ENCODE peak calls at places on chromosomes 6 and 20, in five cellular contexts. N is stimulated activated CD4-positive, alpha-beta T cell treated with anti-CD3 and anti-CD28 coated beads, Interleukin-2, amount 100 ng/mL, for 48 hours; U is hepatic stellate cell; V is hypothalamus; O is stimulated activated CD8-positive, alpha-beta memory T cell treated with anti-CD3 and anti-CD28 coated beads, Interleukin-2, amount 100 ng/mL, for 48 hours. K is an unnamed sample.

GRCh38 chr20:17863577-17864292 is 104.9 kb downstream of the SNX5 start:
- DNase-seq in N (no peak), V (no peak), U (peak), O (no peak), K (no peak)

GRCh38 chr6:161057103-161058091 is 65.8 kb downstream of the MAP3K4 start:
- DNase-seq in O (no peak), V (no peak), U (no peak), N (no peak), K (no peak)

GRCh38 chr6:122207794-122208193 is 191.7 kb upstream of the HSF2 start:
- DNase-seq in N (no peak), O (no peak), U (no peak), V (no peak), K (no peak)

GRCh38 chr20:32823078-32823477 is 3.3 kb downstream of the MAPRE1 start:
- DNase-seq in O (no peak), N (peak), V (no peak), U (peak), K (no peak)

GRCh38 chr20:11323821-11324220 is 593.9 kb upstream of the BTBD3 start:
- DNase-seq in N (no peak), O (no peak), U (no peak), V (no peak), K (no peak)

GRCh38 chr6:16104624-16105023 is 24.3 kb upstream of the MYLIP start:
- DNase-seq in N (no peak), U (no peak), V (no peak), O (no peak), K (no peak)

GRCh38 chr6:110178626-110179405 is 654 bp downstream of the WASF1 start:
- DNase-seq in O (peak), U (peak), V (peak), N (peak), K (no peak)

GRCh38 chr20:49507741-49508434 is 25.4 kb upstream of the KCNB1 start:
- DNase-seq in N (no peak), U (no peak), O (no peak), V (no peak), K (no peak)

GRCh38 chr6:72643214-72643613 is 21.4 kb downstream of the KCNQ5 start:
- DNase-seq in O (no peak), V (no peak), U (no peak), N (no peak), K (no peak)

GRCh38 chr6:124962617-124963415 is 579 bp downstream of the RNF217 start:
- DNase-seq in O (no peak), N (no peak), V (peak), U (peak), K (no peak)

GRCh38 chr6:101391772-101392560 is 1.5 kb upstream of the GRIK2 start:
- DNase-seq in V (no peak), O (no peak), N (no peak), U (no peak), K (no peak)

GRCh38 chr20:21391495-21392298 is 5.6 kb downstream of the NKX2-4 start:
- DNase-seq in U (no peak), V (no peak), N (no peak), O (no peak), K (no peak)

GRCh38 chr20:41046716-41047115 is 18.1 kb downstream of the TOP1 start:
- DNase-seq in O (no peak), U (no peak), N (no peak), V (no peak), K (no peak)

GRCh38 chr6:67361264-67361663 is 1273.8 kb upstream of the ADGRB3 start:
- DNase-seq in V (no peak), N (no peak), U (no peak), O (no peak), K (no peak)

GRCh38 chr6:122153530-122153929 is 245.9 kb upstream of the HSF2 start:
- DNase-seq in O (no peak), V (no peak), N (no peak), U (no peak), K (no peak)

GRCh38 chr6:16674666-16675392 is 86.4 kb downstream of the ATXN1 start:
- DNase-seq in V (no peak), O (no peak), U (peak), N (no peak), K (no peak)

GRCh38 chr6:14441371-14441781 is 323.8 kb downstream of the CD83 start:
- DNase-seq in V (no peak), U (no peak), N (no peak), O (no peak), K (no peak)

GRCh38 chr20:62760536-62761057 is 35.7 kb upstream of the MRGBP start:
- DNase-seq in U (no peak), N (no peak), V (no peak), O (no peak), K (no peak)

GRCh38 chr6:141682391-141682790 is 450.3 kb upstream of the GJE1 start:
- DNase-seq in V (no peak), U (no peak), N (no peak), O (no peak), K (no peak)

GRCh38 chr20:61161649-61162210 is 90.3 kb upstream of the CDH4 start:
- DNase-seq in V (no peak), U (no peak), O (no peak), N (no peak), K (no peak)

GRCh38 chr20:52004720-52005119 is 186.9 kb downstream of the ZFP64 start:
- DNase-seq in V (no peak), N (no peak), U (no peak), O (no peak), K (no peak)

GRCh38 chr6:101080597-101080996 is 199.5 kb upstream of the ASCC3 start:
- DNase-seq in V (no peak), N (no peak), O (no peak), U (peak), K (no peak)

GRCh38 chr6:157538163-157538562 is 157.2 kb downstream of the ZDHHC14 start:
- DNase-seq in N (no peak), U (no peak), O (no peak), V (no peak), K (no peak)

GRCh38 chr6:4905858-4906257 is 98.0 kb downstream of the RPP40 start:
- DNase-seq in V (no peak), O (no peak), U (no peak), N (no peak), K (no peak)

GRCh38 chr6:147106759-147107401 is 97.3 kb upstream of the STXBP5 start:
- DNase-seq in U (peak), O (no peak), V (no peak), N (no peak), K (no peak)

GRCh38 chr6:14100098-14100497 is 17.5 kb upstream of the CD83 start:
- DNase-seq in U (no peak), N (no peak), O (no peak), V (no peak), K (no peak)

GRCh38 chr20:19433371-19434316 is 221.2 kb downstream of the SLC24A3 start:
- DNase-seq in N (no peak), O (no peak), U (peak), V (no peak), K (no peak)

GRCh38 chr20:40251284-40251932 is 437.6 kb downstream of the MAFB start:
- DNase-seq in N (no peak), V (no peak), U (peak), O (no peak), K (no peak)

GRCh38 chr6:28980797-28981390 is 24.2 kb downstream of the ZNF311 start:
- DNase-seq in U (peak), N (no peak), V (no peak), O (no peak), K (no peak)

GRCh38 chr20:23658989-23659609 is 21.3 kb upstream of the CST3 start:
- DNase-seq in U (no peak), O (no peak), V (no peak), N (no peak), K (no peak)

GRCh38 chr6:4253604-4254211 is 118.3 kb upstream of the ECI2 start:
- DNase-seq in O (no peak), V (no peak), N (no peak), U (peak), K (no peak)

GRCh38 chr6:87164004-87164403 is 8.6 kb downstream of the ZNF292 start:
- DNase-seq in N (no peak), U (no peak), O (no peak), V (no peak), K (no peak)

GRCh38 chr6:135880066-135880972 is 28.8 kb downstream of the PDE7B start:
- DNase-seq in U (peak), O (no peak), V (no peak), N (peak), K (no peak)

GRCh38 chr20:63135411-63135810 is 80.5 kb downstream of the YTHDF1 start:
- DNase-seq in U (no peak), O (no peak), N (no peak), V (no peak), K (no peak)

GRCh38 chr20:3687655-3688054 is 5.8 kb upstream of the ADAM33 start:
- DNase-seq in O (no peak), V (no peak), N (no peak), U (peak), K (no peak)

GRCh38 chr6:44672838-44673237 is 285.3 kb downstream of the CDC5L start:
- DNase-seq in U (no peak), N (no peak), O (no peak), V (no peak), K (no peak)

GRCh38 chr6:3359091-3359752 is 97.6 kb downstream of the SLC22A23 start:
- DNase-seq in N (no peak), U (no peak), V (no peak), O (no peak), K (no peak)

GRCh38 chr20:29497261-29497671 is 1760.2 kb upstream of the DEFB115 start:
- DNase-seq in V (no peak), U (no peak), N (no peak), O (no peak), K (no peak)